ENCODE peak calls at places on chromosomes 7 and 10, in five cellular contexts. One of them, this sample, is unnamed.

GRCh38 chr7:32357535-32358277 is 132.5 kb downstream of the LSM5 start:
- DNase-seq in heart right ventricle: no peak
- DNase-seq in ovary: no peak
- DNase-seq in endothelial cell of umbilical vein: no peak
- DNase-seq in thoracic aorta: no peak
- DNase-seq in this sample: no peak

GRCh38 chr10:30862486-30862885 is 169.2 kb downstream of the ZNF438 start:
- DNase-seq in thoracic aorta: no peak
- DNase-seq in ovary: no peak
- DNase-seq in heart right ventricle: no peak
- DNase-seq in endothelial cell of umbilical vein: no peak
- DNase-seq in this sample: no peak

GRCh38 chr7:149771696-149772235 is 1.6 kb downstream of the ZNF467 start:
- DNase-seq in ovary: peak; percentile 94
- DNase-seq in endothelial cell of umbilical vein: peak; percentile 95
- DNase-seq in heart right ventricle: peak; percentile 90
- DNase-seq in thoracic aorta: peak; percentile 38
- DNase-seq in this sample: peak; percentile 77

GRCh38 chr7:44531421-44532380 is 9.4 kb downstream of the NPC1L1 start:
- DNase-seq in endothelial cell of umbilical vein: no peak
- DNase-seq in thoracic aorta: no peak
- DNase-seq in ovary: no peak
- DNase-seq in heart right ventricle: no peak
- DNase-seq in this sample: no peak

GRCh38 chr7:107810626-107811025 is 7.6 kb upstream of the SLC26A3 start:
- DNase-seq in endothelial cell of umbilical vein: no peak
- DNase-seq in heart right ventricle: no peak
- DNase-seq in thoracic aorta: no peak
- DNase-seq in ovary: no peak
- DNase-seq in this sample: no peak

GRCh38 chr10:130160775-130161174 is 24.6 kb downstream of the GLRX3 start:
- DNase-seq in ovary: no peak
- DNase-seq in endothelial cell of umbilical vein: no peak
- DNase-seq in heart right ventricle: no peak
- DNase-seq in thoracic aorta: no peak
- DNase-seq in this sample: no peak

GRCh38 chr10:36336315-36336714 is 694.2 kb upstream of the FZD8 start:
- DNase-seq in heart right ventricle: no peak
- DNase-seq in endothelial cell of umbilical vein: no peak
- DNase-seq in thoracic aorta: no peak
- DNase-seq in ovary: no peak
- DNase-seq in this sample: no peak

GRCh38 chr7:138170959-138171703 is 94.9 kb downstream of the AKR1D1 start:
- DNase-seq in ovary: no peak
- DNase-seq in endothelial cell of umbilical vein: no peak
- DNase-seq in heart right ventricle: no peak
- DNase-seq in thoracic aorta: no peak
- DNase-seq in this sample: no peak

GRCh38 chr7:21408481-21408820 is 19.4 kb upstream of the SP4 start:
- DNase-seq in endothelial cell of umbilical vein: no peak
- DNase-seq in ovary: no peak
- DNase-seq in thoracic aorta: no peak
- DNase-seq in heart right ventricle: no peak
- DNase-seq in this sample: no peak

GRCh38 chr7:42606217-42606905 is 305.5 kb downstream of the C7orf25 start:
- DNase-seq in heart right ventricle: no peak
- DNase-seq in endothelial cell of umbilical vein: no peak
- DNase-seq in ovary: no peak
- DNase-seq in thoracic aorta: no peak
- DNase-seq in this sample: no peak

GRCh38 chr7:18357691-18358090 is 137.9 kb upstream of the HDAC9 start:
- DNase-seq in endothelial cell of umbilical vein: no peak
- DNase-seq in ovary: no peak
- DNase-seq in thoracic aorta: no peak
- DNase-seq in heart right ventricle: no peak
- DNase-seq in this sample: no peak

GRCh38 chr7:158863611-158864506 is 7.5 kb downstream of the DYNC2I1 start:
- DNase-seq in endothelial cell of umbilical vein: peak; percentile 41
- DNase-seq in ovary: peak; percentile 76
- DNase-seq in thoracic aorta: peak; percentile 62
- DNase-seq in heart right ventricle: peak; percentile 84
- DNase-seq in this sample: no peak

GRCh38 chr7:99079104-99079503 is 64.8 kb downstream of the SMURF1 start:
- DNase-seq in endothelial cell of umbilical vein: no peak
- DNase-seq in ovary: no peak
- DNase-seq in heart right ventricle: no peak
- DNase-seq in thoracic aorta: no peak
- DNase-seq in this sample: no peak

GRCh38 chr10:14425031-14425430 is 94.3 kb upstream of the FRMD4A start:
- DNase-seq in heart right ventricle: no peak
- DNase-seq in ovary: no peak
- DNase-seq in endothelial cell of umbilical vein: no peak
- DNase-seq in thoracic aorta: no peak
- DNase-seq in this sample: no peak

GRCh38 chr10:86600296-86600695 is 54.1 kb upstream of the OPN4 start:
- DNase-seq in thoracic aorta: no peak
- DNase-seq in endothelial cell of umbilical vein: no peak
- DNase-seq in heart right ventricle: no peak
- DNase-seq in ovary: no peak
- DNase-seq in this sample: no peak

GRCh38 chr10:99621454-99622246 is 1.4 kb upstream of the SLC25A28 start:
- DNase-seq in heart right ventricle: no peak
- DNase-seq in endothelial cell of umbilical vein: no peak
- DNase-seq in thoracic aorta: no peak
- DNase-seq in ovary: peak; percentile 44
- DNase-seq in this sample: no peak

GRCh38 chr10:124336186-124336585 is 82.5 kb downstream of the OAT start:
- DNase-seq in ovary: no peak
- DNase-seq in heart right ventricle: no peak
- DNase-seq in endothelial cell of umbilical vein: no peak
- DNase-seq in thoracic aorta: no peak
- DNase-seq in this sample: no peak

GRCh38 chr10:89332092-89332633 is 4.4 kb downstream of the IFIT3 start:
- DNase-seq in heart right ventricle: peak; percentile 53
- DNase-seq in endothelial cell of umbilical vein: peak; percentile 60
- DNase-seq in thoracic aorta: no peak
- DNase-seq in ovary: no peak
- DNase-seq in this sample: no peak

GRCh38 chr10:93352638-93353383 is 129.3 kb downstream of the MYOF start:
- DNase-seq in thoracic aorta: no peak
- DNase-seq in heart right ventricle: no peak
- DNase-seq in ovary: no peak
- DNase-seq in endothelial cell of umbilical vein: peak; percentile 46
- DNase-seq in this sample: no peak

GRCh38 chr7:107661865-107662379 is 1.3 kb downstream of the SLC26A4 start:
- DNase-seq in ovary: no peak
- DNase-seq in heart right ventricle: no peak
- DNase-seq in endothelial cell of umbilical vein: no peak
- DNase-seq in thoracic aorta: no peak
- DNase-seq in this sample: no peak

GRCh38 chr10:91117496-91117895 is 103.0 kb upstream of the PCGF5 start:
- DNase-seq in endothelial cell of umbilical vein: no peak
- DNase-seq in thoracic aorta: no peak
- DNase-seq in heart right ventricle: no peak
- DNase-seq in ovary: no peak
- DNase-seq in this sample: no peak

GRCh38 chr10:93600446-93600860 is 582 bp downstream of the RBP4 start:
- DNase-seq in heart right ventricle: no peak
- DNase-seq in thoracic aorta: no peak
- DNase-seq in ovary: no peak
- DNase-seq in endothelial cell of umbilical vein: no peak
- DNase-seq in this sample: no peak

GRCh38 chr7:47034180-47034579 is 547.7 kb downstream of the TNS3 start:
- DNase-seq in ovary: no peak
- DNase-seq in heart right ventricle: no peak
- DNase-seq in thoracic aorta: no peak
- DNase-seq in endothelial cell of umbilical vein: no peak
- DNase-seq in this sample: no peak

GRCh38 chr7:157690833-157691382 is 354.1 kb downstream of the DNAJB6 start:
- DNase-seq in heart right ventricle: peak; percentile 75
- DNase-seq in endothelial cell of umbilical vein: peak; percentile 18
- DNase-seq in ovary: peak; percentile 50
- DNase-seq in thoracic aorta: no peak
- DNase-seq in this sample: no peak

GRCh38 chr7:30430300-30430699 is 48.3 kb downstream of the NOD1 start:
- DNase-seq in thoracic aorta: no peak
- DNase-seq in heart right ventricle: no peak
- DNase-seq in ovary: no peak
- DNase-seq in endothelial cell of umbilical vein: no peak
- DNase-seq in this sample: no peak

GRCh38 chr10:102777696-102778530 is 34.2 kb downstream of the WBP1L start:
- DNase-seq in thoracic aorta: no peak
- DNase-seq in endothelial cell of umbilical vein: no peak
- DNase-seq in ovary: peak; percentile 42
- DNase-seq in heart right ventricle: no peak
- DNase-seq in this sample: no peak

GRCh38 chr10:80268938-80269588 is 20.4 kb downstream of the MAT1A start:
- DNase-seq in endothelial cell of umbilical vein: no peak
- DNase-seq in ovary: no peak
- DNase-seq in heart right ventricle: no peak
- DNase-seq in thoracic aorta: no peak
- DNase-seq in this sample: no peak

GRCh38 chr7:98315318-98315993 is 34.0 kb downstream of the BRI3 start:
- DNase-seq in ovary: no peak
- DNase-seq in heart right ventricle: no peak
- DNase-seq in thoracic aorta: no peak
- DNase-seq in endothelial cell of umbilical vein: no peak
- DNase-seq in this sample: no peak

GRCh38 chr7:115357213-115357999 is 435.5 kb downstream of the MDFIC start:
- DNase-seq in thoracic aorta: no peak
- DNase-seq in endothelial cell of umbilical vein: no peak
- DNase-seq in heart right ventricle: no peak
- DNase-seq in ovary: no peak
- DNase-seq in this sample: no peak

GRCh38 chr7:33903770-33904679 is 1.3 kb upstream of the BMPER start:
- DNase-seq in thoracic aorta: no peak
- DNase-seq in heart right ventricle: peak; percentile 35
- DNase-seq in ovary: peak; percentile 66
- DNase-seq in endothelial cell of umbilical vein: peak; percentile 52
- DNase-seq in this sample: peak; percentile 57

GRCh38 chr10:16931919-16932318 is 114.7 kb upstream of the RSU1 start:
- DNase-seq in heart right ventricle: no peak
- DNase-seq in thoracic aorta: no peak
- DNase-seq in endothelial cell of umbilical vein: no peak
- DNase-seq in ovary: no peak
- DNase-seq in this sample: no peak
- H3K27ac ChIP-seq in heart right ventricle: no peak overlapping the region
- H3K27ac ChIP-seq in thoracic aorta: no peak overlapping the region
- H3K27ac ChIP-seq in endothelial cell of umbilical vein: no peak overlapping the region
- H3K27ac ChIP-seq in ovary: no peak overlapping the region
- H3K27ac ChIP-seq in this sample: no peak overlapping the region

GRCh38 chr10:34475222-34475621 is 339.9 kb downstream of the PARD3 start:
- DNase-seq in heart right ventricle: no peak
- DNase-seq in endothelial cell of umbilical vein: no peak
- DNase-seq in thoracic aorta: no peak
- DNase-seq in ovary: no peak
- DNase-seq in this sample: no peak
- H3K27ac ChIP-seq in heart right ventricle: no peak overlapping the region
- H3K27ac ChIP-seq in endothelial cell of umbilical vein: no peak overlapping the region
- H3K27ac ChIP-seq in thoracic aorta: peak overlapping the region; percentile 10
- H3K27ac ChIP-seq in ovary: no peak overlapping the region
- H3K27ac ChIP-seq in this sample: no peak overlapping the region

GRCh38 chr7:101923276-101923985 is 106.0 kb downstream of the CUX1 start:
- DNase-seq in ovary: no peak
- DNase-seq in heart right ventricle: no peak
- DNase-seq in thoracic aorta: no peak
- DNase-seq in endothelial cell of umbilical vein: no peak
- DNase-seq in this sample: no peak
- H3K27ac ChIP-seq in ovary: no peak overlapping the region
- H3K27ac ChIP-seq in heart right ventricle: peak overlapping the region; percentile 58
- H3K27ac ChIP-seq in thoracic aorta: peak overlapping the region; percentile 100
- H3K27ac ChIP-seq in endothelial cell of umbilical vein: no peak overlapping the region
- H3K27ac ChIP-seq in this sample: no peak overlapping the region

GRCh38 chr7:155206286-155207020 is 91.2 kb upstream of the INSIG1 start:
- DNase-seq in endothelial cell of umbilical vein: peak; percentile 98
- DNase-seq in thoracic aorta: peak; percentile 35
- DNase-seq in ovary: no peak
- DNase-seq in heart right ventricle: peak; percentile 89
- DNase-seq in this sample: no peak

GRCh38 chr7:155205368-155206285 is 92.1 kb upstream of the INSIG1 start:
- DNase-seq in heart right ventricle: peak; percentile 86
- DNase-seq in endothelial cell of umbilical vein: peak; percentile 97
- DNase-seq in ovary: peak; percentile 35
- DNase-seq in thoracic aorta: peak; percentile 41
- DNase-seq in this sample: no peak

GRCh38 chr7:155209478-155209864 is 88.2 kb upstream of the INSIG1 start:
- DNase-seq in thoracic aorta: no peak
- DNase-seq in endothelial cell of umbilical vein: no peak
- DNase-seq in heart right ventricle: no peak
- DNase-seq in ovary: no peak
- DNase-seq in this sample: no peak

GRCh38 chr7:155208681-155209477 is 88.8 kb upstream of the INSIG1 start:
- DNase-seq in thoracic aorta: no peak
- DNase-seq in endothelial cell of umbilical vein: peak; percentile 81
- DNase-seq in ovary: no peak
- DNase-seq in heart right ventricle: peak; percentile 24
- DNase-seq in this sample: no peak

DNA sequence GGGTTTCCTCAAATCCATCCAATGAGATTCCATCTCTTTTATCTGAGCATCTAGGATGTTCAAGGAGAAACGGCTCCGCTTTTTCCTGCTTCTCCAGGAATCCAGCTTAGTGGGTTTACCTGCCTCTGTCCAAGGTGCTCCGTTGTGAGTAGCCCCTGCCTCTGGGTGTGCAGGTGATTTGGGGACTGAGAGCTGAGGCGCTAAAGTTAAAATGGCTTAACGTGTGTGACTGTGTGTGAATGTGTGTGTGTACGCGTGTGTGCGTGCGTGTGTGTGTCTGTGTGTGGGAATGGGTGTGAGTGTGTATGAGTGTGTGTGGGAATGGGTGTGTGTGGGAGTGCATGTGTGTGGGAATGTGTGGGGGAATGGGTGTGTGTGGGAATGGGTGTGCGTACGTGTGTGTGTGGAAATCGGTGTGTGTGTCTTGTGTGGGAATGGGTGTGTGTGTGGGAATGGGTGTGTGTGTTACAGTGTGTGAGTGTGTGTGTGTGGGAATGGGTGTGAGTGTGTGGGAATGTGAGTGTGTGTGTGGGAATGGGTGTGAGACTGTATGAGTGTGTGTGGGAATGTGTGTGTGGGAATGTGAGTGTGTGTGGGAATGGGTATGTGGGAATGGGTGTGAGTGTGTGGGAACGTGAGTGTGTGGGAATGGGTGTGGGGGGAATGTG is 90.2 kb upstream of the INSIG1 start:
- DNase-seq in endothelial cell of umbilical vein: no peak
- DNase-seq in thoracic aorta: no peak
- DNase-seq in ovary: no peak
- DNase-seq in heart right ventricle: no peak
- DNase-seq in this sample: no peak
- H3K27ac ChIP-seq in endothelial cell of umbilical vein: peak overlapping the region; percentile 99
- H3K27ac ChIP-seq in thoracic aorta: peak overlapping the region; percentile 16
- H3K27ac ChIP-seq in ovary: no peak overlapping the region
- H3K27ac ChIP-seq in heart right ventricle: peak overlapping the region; percentile 94
- H3K27ac ChIP-seq in this sample: no peak overlapping the region

DNA sequence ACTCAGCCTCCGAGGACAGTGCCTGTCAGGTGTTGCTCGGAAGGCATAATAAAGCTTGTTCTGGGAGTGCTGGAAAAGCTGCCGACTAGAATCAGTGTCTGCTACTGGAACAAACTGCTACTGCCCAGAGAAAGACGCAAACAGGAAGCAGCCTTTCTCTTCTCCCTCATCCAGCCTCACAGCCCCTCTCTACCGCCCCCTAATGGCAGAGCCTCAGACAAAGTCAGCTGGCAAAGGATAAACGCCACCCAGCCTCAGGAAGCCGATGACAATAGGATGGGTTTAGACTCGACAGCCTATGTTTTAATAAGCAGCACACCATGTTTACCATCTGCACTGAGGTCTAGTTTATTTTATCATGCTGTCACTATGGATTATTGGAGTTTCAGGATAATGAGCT is 169.5 kb upstream of the LYZL1 start:
- DNase-seq in thoracic aorta: no peak
- DNase-seq in heart right ventricle: peak; percentile 23
- DNase-seq in endothelial cell of umbilical vein: peak; percentile 42
- DNase-seq in ovary: peak; percentile 34
- DNase-seq in this sample: no peak
- H3K27ac ChIP-seq in thoracic aorta: no peak overlapping the region
- H3K27ac ChIP-seq in heart right ventricle: no peak overlapping the region
- H3K27ac ChIP-seq in endothelial cell of umbilical vein: no peak overlapping the region
- H3K27ac ChIP-seq in ovary: no peak overlapping the region
- H3K27ac ChIP-seq in this sample: no peak overlapping the region